ENCODE peak calls at places on chromosome 16, in four cellular contexts. W is BJ, Q is Caco-2, U is left ventricle myocardium inferior. H is an unnamed sample.

GRCh38 chr16:85479972-85480726 is 133.0 kb upstream of the GSE1 start:
- DNase-seq in W (no peak), Q (peak), U (no peak), H (peak)

GRCh38 chr16:23072084-23072599 is 77.1 kb downstream of the USP31 start:
- DNase-seq in W (no peak), Q (no peak), U (peak), H (no peak)

GRCh38 chr16:85036398-85037049 is 8.9 kb downstream of the KIAA0513 start:
- DNase-seq in W (no peak), Q (no peak), U (no peak), H (no peak)

GRCh38 chr16:88956546-88957455 is 20.2 kb downstream of the CBFA2T3 start:
- DNase-seq in W (no peak), Q (no peak), U (no peak), H (no peak)

GRCh38 chr16:3998793-3999478 is 117.3 kb downstream of the ADCY9 start:
- DNase-seq in W (peak), Q (no peak), U (no peak), H (no peak)

GRCh38 chr16:20821682-20822081 is 15.4 kb downstream of the REXO5 start:
- DNase-seq in W (no peak), Q (no peak), U (no peak), H (no peak)

GRCh38 chr16:17389392-17389791 is 81.4 kb downstream of the XYLT1 start:
- DNase-seq in W (peak), Q (peak), U (no peak), H (no peak)

GRCh38 chr16:50868577-50868976 is 126.7 kb downstream of the CYLD start:
- DNase-seq in W (no peak), Q (no peak), U (no peak), H (no peak)

GRCh38 chr16:84547539-84548058 is 43.1 kb upstream of the MEAK7 start:
- DNase-seq in W (no peak), Q (no peak), U (no peak), H (peak)

GRCh38 chr16:3235856-3236669 is 1.1 kb upstream of the ZNF200 start:
- DNase-seq in W (no peak), Q (peak), U (peak), H (peak)

GRCh38 chr16:58456193-58456592 is 43.8 kb upstream of the NDRG4 start:
- DNase-seq in W (no peak), Q (peak), U (no peak), H (no peak)

GRCh38 chr16:3949287-3949686 is 68.8 kb upstream of the CREBBP start:
- DNase-seq in W (no peak), Q (no peak), U (no peak), H (no peak)

GRCh38 chr16:15701367-15701766 is 51.3 kb downstream of the NDE1 start:
- DNase-seq in W (no peak), Q (no peak), U (no peak), H (no peak)

GRCh38 chr16:72989203-72989991 is 58.5 kb downstream of the ZFHX3 start:
- DNase-seq in W (peak), Q (no peak), U (no peak), H (no peak)

GRCh38 chr16:24116989-24117388 is 139.1 kb upstream of the CACNG3 start:
- DNase-seq in W (no peak), Q (no peak), U (no peak), H (no peak)

GRCh38 chr16:11681977-11682654 is 13.9 kb downstream of the SNN start:
- DNase-seq in W (no peak), Q (no peak), U (no peak), H (peak)

GRCh38 chr16:1048442-1049112 is 24.0 kb upstream of the SSTR5 start:
- DNase-seq in W (no peak), Q (no peak), U (peak), H (peak)

GRCh38 chr16:3004781-3005284 is 7.9 kb upstream of the CLDN9 start:
- DNase-seq in W (no peak), Q (peak), U (no peak), H (peak)

GRCh38 chr16:77793417-77793816 is 5.1 kb downstream of the VAT1L start:
- DNase-seq in W (no peak), Q (no peak), U (no peak), H (no peak)

GRCh38 chr16:25832288-25832687 is 140.5 kb downstream of the HS3ST4 start:
- DNase-seq in W (no peak), Q (no peak), U (no peak), H (no peak)

GRCh38 chr16:1874854-1875253 is 2.9 kb upstream of the MEIOB start:
- DNase-seq in W (no peak), Q (no peak), U (no peak), H (no peak)

GRCh38 chr16:48054881-48055601 is 100.8 kb downstream of the ABCC12 start:
- DNase-seq in W (no peak), Q (peak), U (no peak), H (peak)
- H3K4me3 ChIP-seq in W (no peak), Q (no peak), U (peak), H (no peak)

GRCh38 chr16:10039220-10040096 is 142.8 kb downstream of the GRIN2A start:
- DNase-seq in W (no peak), Q (peak), U (no peak), H (peak)
- H3K4me3 ChIP-seq in W (no peak), Q (no peak), U (peak), H (no peak)

DNA sequence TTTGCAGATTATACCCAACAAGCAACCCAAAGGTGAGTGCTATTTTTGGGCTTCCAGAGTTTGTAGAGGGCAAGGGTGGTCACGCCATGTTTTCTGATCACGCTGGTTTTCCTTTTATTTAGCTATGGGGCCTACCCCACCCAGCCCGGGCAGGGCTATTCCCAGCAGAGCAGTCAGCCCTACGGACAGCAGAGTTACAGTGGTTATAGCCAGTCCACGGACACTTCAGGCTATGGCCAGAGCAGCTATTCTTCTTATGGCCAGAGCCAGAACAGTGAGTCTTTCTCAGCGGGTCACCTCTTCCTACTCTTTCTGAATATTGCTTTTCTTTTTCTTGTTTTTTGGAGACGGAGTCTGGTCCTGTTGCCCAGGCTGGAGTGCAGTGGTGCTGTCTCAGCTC is 2.5 kb downstream of the FUS start:
- DNase-seq in W (no peak), Q (no peak), U (no peak), H (no peak)
- H3K4me3 ChIP-seq in W (peak), Q (no peak), U (peak), H (peak)

DNA sequence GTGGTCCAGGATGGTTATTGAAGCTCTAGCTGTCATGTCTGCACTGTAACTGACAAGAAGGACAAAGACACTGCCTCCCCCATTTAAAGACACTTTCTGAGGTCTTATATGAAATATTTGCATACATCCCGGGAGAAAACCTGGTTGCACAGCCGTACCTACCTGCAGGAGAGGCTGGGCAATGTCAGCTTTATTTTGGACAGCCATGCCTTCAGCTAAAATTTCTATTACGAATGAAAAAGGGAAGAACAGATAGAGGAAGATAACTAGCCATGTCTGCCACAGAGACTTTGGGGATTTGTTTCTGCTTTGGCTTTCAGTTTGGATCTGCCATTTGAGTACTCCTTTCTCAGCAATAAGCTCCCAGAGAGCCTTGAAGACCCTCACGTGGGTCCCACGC is 19.0 kb downstream of the SLC7A6 start:
- DNase-seq in W (no peak), Q (no peak), U (no peak), H (no peak)
- H3K4me3 ChIP-seq in W (no peak), Q (no peak), U (peak), H (no peak)

H was measured in NB4.